ENCODE peak calls at places on chromosomes 13 and 19, in four cellular contexts. M is lower lobe of right lung, I is cardiac muscle cell, O is pancreas. Y is an unnamed sample.

GRCh38 chr19:14149509-14149994 is 13.2 kb upstream of the ASF1B start:
- DNase-seq in M (peak; percentile 76), I (no peak), O (no peak), Y (no peak)

GRCh38 chr13:36282818-36283432 is 14.7 kb downstream of the CCDC169 start:
- DNase-seq in M (no peak), I (peak; percentile 62), O (no peak), Y (no peak)

GRCh38 chr13:106291006-106291405 is 244.5 kb downstream of the EFNB2 start:
- DNase-seq in M (no peak), I (no peak), O (no peak), Y (no peak)

GRCh38 chr13:40979232-40979631 is 39.9 kb downstream of the ELF1 start:
- DNase-seq in M (no peak), I (no peak), O (no peak), Y (no peak)

GRCh38 chr19:52444506-52444905 is 8.8 kb upstream of the ZNF578 start:
- DNase-seq in M (no peak), I (no peak), O (no peak), Y (no peak)

GRCh38 chr19:8127311-8127710 is 22.1 kb downstream of the FBN3 start:
- DNase-seq in M (no peak), I (no peak), O (no peak), Y (no peak)

GRCh38 chr19:31534786-31535185 is 185.6 kb upstream of the TSHZ3 start:
- DNase-seq in M (no peak), I (no peak), O (no peak), Y (no peak)

GRCh38 chr19:50899549-50899948 is 11.6 kb downstream of the KLK4 start:
- DNase-seq in M (no peak), I (no peak), O (no peak), Y (no peak)

GRCh38 chr13:103878891-103879605 is 812.8 kb upstream of the SLC10A2 start:
- DNase-seq in M (no peak), I (no peak), O (no peak), Y (no peak)

GRCh38 chr19:35784401-35785086 is 9.2 kb downstream of the ARHGAP33 start:
- DNase-seq in M (no peak), I (peak; percentile 33), O (peak; percentile 72), Y (no peak)

GRCh38 chr19:15293751-15294505 is 38.4 kb downstream of the BRD4 start:
- DNase-seq in M (no peak), I (no peak), O (no peak), Y (no peak)

GRCh38 chr19:19083413-19084178 is 19.8 kb downstream of the SLC25A42 start:
- DNase-seq in M (peak; percentile 78), I (no peak), O (no peak), Y (peak; percentile 87)

GRCh38 chr13:22189176-22190048 is 518.5 kb downstream of the FGF9 start:
- DNase-seq in M (no peak), I (no peak), O (no peak), Y (no peak)

GRCh38 chr19:47436712-47437401 is 17.5 kb upstream of the MEIS3 start:
- DNase-seq in M (peak; percentile 84), I (peak; percentile 83), O (peak; percentile 92), Y (peak; percentile 87)

GRCh38 chr13:27665761-27666160 is 44.1 kb downstream of the POLR1D start:
- DNase-seq in M (no peak), I (no peak), O (no peak), Y (no peak)

GRCh38 chr19:44212865-44213346 is 574 bp downstream of the ZNF227 start:
- DNase-seq in M (no peak), I (no peak), O (no peak), Y (no peak)

GRCh38 chr13:25300861-25301346 is 521 bp upstream of the NUP58 start:
- DNase-seq in M (peak; percentile 58), I (no peak), O (peak; percentile 70), Y (peak; percentile 66)

GRCh38 chr19:8306235-8307054 is 1.7 kb downstream of the CD320 start:
- DNase-seq in M (peak; percentile 42), I (no peak), O (peak; percentile 60), Y (peak; percentile 61)

GRCh38 chr19:17829855-17830566 is 8.7 kb upstream of the INSL3 start:
- DNase-seq in M (no peak), I (peak; percentile 69), O (no peak), Y (no peak)

GRCh38 chr19:56350416-56351045 is 35.9 kb upstream of the ZSCAN5A start:
- DNase-seq in M (no peak), I (peak; percentile 56), O (no peak), Y (no peak)

GRCh38 chr19:16319466-16319865 is 5.2 kb upstream of the KLF2 start:
- DNase-seq in M (no peak), I (no peak), O (no peak), Y (no peak)

GRCh38 chr13:99214232-99214631 is 13.6 kb downstream of the UBAC2 start:
- DNase-seq in M (no peak), I (no peak), O (no peak), Y (no peak)
- H3K4me1 ChIP-seq in M (peaks cover 18% of the 10 kb centered on the region), I (peaks cover 14% of the 10 kb centered on the region), O (peaks cover 10% of the 10 kb centered on the region), Y (peaks cover 23% of the 10 kb centered on the region)

GRCh38 chr19:4584670-4585460 is 25.4 kb upstream of the SEMA6B start:
- DNase-seq in M (no peak), I (no peak), O (no peak), Y (no peak)

GRCh38 chr19:4585556-4585955 is 26.1 kb upstream of the SEMA6B start:
- DNase-seq in M (no peak), I (no peak), O (no peak), Y (no peak)

GRCh38 chr19:4587527-4587926 is 28.0 kb upstream of the SEMA6B start:
- DNase-seq in M (no peak), I (no peak), O (no peak), Y (no peak)

GRCh38 chr19:4586245-4586644 is 26.8 kb upstream of the SEMA6B start:
- DNase-seq in M (no peak), I (no peak), O (no peak), Y (no peak)

GRCh38 chr19:4586691-4587090 is 27.2 kb upstream of the SEMA6B start:
- DNase-seq in M (no peak), I (no peak), O (no peak), Y (no peak)
- H3K4me1 ChIP-seq in M (peaks cover 11% of the 10 kb centered on the region), I (peaks cover 3% of the 10 kb centered on the region), O (peaks cover 10% of the 10 kb centered on the region), Y (peaks cover 12% of the 10 kb centered on the region)

DNA sequence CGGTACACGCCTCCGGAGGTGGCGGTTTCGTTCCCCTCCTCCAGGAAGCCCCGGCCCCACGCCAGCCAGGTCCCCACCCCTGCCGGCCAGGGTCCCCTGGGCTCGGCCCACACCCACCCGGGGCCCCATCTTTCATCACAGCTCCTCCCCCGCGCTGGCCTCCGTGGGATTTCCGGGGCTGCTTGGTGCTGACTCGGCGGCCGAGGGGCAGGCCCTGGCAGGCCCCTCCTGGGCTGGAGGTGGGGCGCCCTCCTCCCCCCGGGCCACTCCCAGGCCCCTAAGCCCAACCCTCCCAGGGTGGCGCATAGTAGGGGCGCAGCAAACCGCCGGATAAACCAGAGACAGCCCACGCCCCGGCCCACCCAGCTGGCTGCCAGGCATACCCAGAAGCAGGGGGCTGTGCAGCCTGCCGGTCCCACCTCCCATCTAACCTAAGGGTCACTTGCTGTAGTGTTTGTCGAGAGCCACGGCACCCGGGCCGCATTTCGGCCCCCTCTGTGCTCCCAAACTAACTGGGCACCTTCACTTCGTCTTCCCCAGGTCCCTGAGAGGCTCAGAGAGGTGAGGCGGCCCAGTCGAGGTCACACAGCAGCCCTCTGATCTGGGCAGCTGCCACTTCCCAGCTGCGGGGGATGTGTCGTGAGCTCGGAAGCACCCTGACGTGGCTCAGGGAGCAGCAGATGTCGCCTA is 6.6 kb downstream of the ZBTB7A start:
- DNase-seq in M (peak; percentile 75), I (no peak), O (peak; percentile 81), Y (peak; percentile 84)
- H3K4me1 ChIP-seq in M (peaks cover 76% of the 10 kb centered on the region), I (peaks cover 3% of the 10 kb centered on the region), O (peaks cover 42% of the 10 kb centered on the region), Y (peaks cover 68% of the 10 kb centered on the region)

DNA sequence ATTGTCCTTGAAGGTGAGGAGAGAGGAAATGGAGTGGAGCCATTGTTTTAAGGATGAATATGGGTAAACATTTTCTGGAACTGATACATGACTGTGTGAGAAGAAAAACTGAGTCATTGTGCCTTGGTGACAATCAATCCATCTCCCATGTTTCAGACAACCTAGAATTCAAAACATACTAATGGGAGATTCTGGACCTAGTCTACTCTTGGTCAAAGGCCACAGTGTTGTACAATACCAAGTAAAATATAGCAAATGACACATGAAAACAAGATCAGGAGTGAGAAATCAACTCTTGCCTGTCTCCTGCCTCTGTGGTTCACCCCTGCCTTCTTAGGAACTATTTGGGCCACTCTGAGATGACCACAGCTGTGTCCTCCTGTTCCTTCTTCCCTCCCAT is 13.1 kb downstream of the CEBPA start:
- DNase-seq in M (no peak), I (no peak), O (no peak), Y (no peak)
- H3K4me1 ChIP-seq in M (peaks cover 80% of the 10 kb centered on the region), I (peaks cover 12% of the 10 kb centered on the region), O (peaks cover 7% of the 10 kb centered on the region), Y (peaks cover 46% of the 10 kb centered on the region)

GRCh38 chr19:45254044-45254531 is 3.0 kb downstream of the MARK4 start:
- DNase-seq in M (no peak), I (no peak), O (peak; percentile 69), Y (no peak)

GRCh38 chr19:45258862-45259261 is 7.8 kb downstream of the MARK4 start:
- DNase-seq in M (no peak), I (no peak), O (peak; percentile 52), Y (no peak)

GRCh38 chr19:45255611-45256157 is 4.6 kb downstream of the MARK4 start:
- DNase-seq in M (no peak), I (no peak), O (no peak), Y (no peak)

GRCh38 chr19:45253396-45254027 is 2.4 kb downstream of the MARK4 start:
- DNase-seq in M (no peak), I (no peak), O (no peak), Y (no peak)

DNA sequence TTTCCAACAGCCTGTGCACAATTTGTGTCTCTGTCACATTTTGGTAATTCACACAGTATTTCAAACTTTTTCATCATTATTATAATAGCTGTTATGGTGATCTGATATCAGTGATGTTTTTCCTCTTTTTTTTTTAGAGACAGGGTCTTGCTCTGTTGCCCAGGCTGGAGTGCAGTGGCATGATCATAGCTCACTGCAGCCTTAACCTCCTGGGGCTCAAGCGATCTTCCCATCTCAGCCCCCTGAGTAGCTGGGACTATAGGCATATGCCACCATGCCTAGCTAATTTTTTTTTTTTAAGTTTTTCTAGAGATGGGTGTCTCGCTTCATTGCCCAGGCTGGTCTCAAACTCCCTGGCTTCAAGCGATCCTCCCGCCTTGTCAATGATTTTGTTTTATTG is 5.8 kb downstream of the MARK4 start:
- DNase-seq in M (no peak), I (no peak), O (no peak), Y (no peak)
- H3K4me1 ChIP-seq in M (peaks cover 21% of the 10 kb centered on the region), I (no peaks in the 10 kb centered on the region), O (peaks cover 3% of the 10 kb centered on the region), Y (peaks cover 24% of the 10 kb centered on the region)